ENCODE peak calls at places on chromosomes 4 and X, in ten cellular contexts. Q is dorsolateral prefrontal cortex, T is GM06990, Z is aorta, J is mucosa of descending colon, R is GM23248, O is breast epithelium, K is fibroblast of lung, X is tibial artery, G is fibroblast of villous mesenchyme. A is an unnamed sample.

GRCh38 chrX:129188223-129188622 is 335.1 kb downstream of the SMARCA1 start:
- DNase-seq in T (no peak), G (no peak), Z (no peak), O (no peak), K (no peak), J (no peak), X (no peak), R (no peak), Q (no peak), A (no peak)

GRCh38 chrX:54166915-54167314 is 16.1 kb downstream of the FAM120C start:
- DNase-seq in Q (no peak), X (no peak), Z (no peak), G (peak), K (no peak), O (no peak), R (no peak), J (no peak), T (no peak), A (no peak)

GRCh38 chr4:168832746-168833575 is 177.1 kb downstream of the CBR4 start:
- DNase-seq in G (no peak), Q (peak), O (peak), Z (peak), K (peak), T (no peak), J (peak), X (peak), R (peak), A (no peak)

GRCh38 chr4:71126719-71127118 is 133.3 kb downstream of the DCK start:
- DNase-seq in J (peak), K (peak), X (no peak), O (no peak), R (peak), Z (no peak), G (peak), Q (no peak), T (no peak), A (no peak)

GRCh38 chrX:72430405-72430968 is 124.8 kb upstream of the CITED1 start:
- DNase-seq in R (peak), K (peak), Z (no peak), X (no peak), O (no peak), Q (no peak), G (no peak), T (no peak), J (no peak), A (no peak)

GRCh38 chrX:150421816-150422215 is 58.7 kb downstream of the MAMLD1 start:
- DNase-seq in Z (peak), Q (no peak), T (no peak), O (no peak), X (peak), J (no peak), R (peak), K (peak), G (no peak), A (no peak)

GRCh38 chr4:58136611-58137010 is 1026.4 kb upstream of the IGFBP7 start:
- DNase-seq in K (no peak), Q (no peak), J (no peak), R (no peak), Z (no peak), G (no peak), T (no peak), X (no peak), O (no peak), A (no peak)

GRCh38 chr4:37446016-37446415 is 201.5 kb downstream of the NWD2 start:
- DNase-seq in X (no peak), G (no peak), T (no peak), O (no peak), Z (no peak), J (no peak), R (no peak), Q (no peak), K (peak), A (no peak)

GRCh38 chr4:128565565-128566186 is 243.8 kb upstream of the JADE1 start:
- DNase-seq in X (no peak), Z (no peak), O (no peak), Q (peak), K (no peak), T (no peak), G (peak), R (peak), J (peak), A (no peak)

GRCh38 chrX:9885150-9885549 is 82.0 kb upstream of the CLDN34 start:
- DNase-seq in X (peak), K (peak), Q (peak), R (peak), T (peak), J (peak), Z (no peak), O (no peak), G (peak), A (peak)

GRCh38 chr4:102061133-102061532 is 270.6 kb downstream of the BANK1 start:
- DNase-seq in T (no peak), J (no peak), R (no peak), G (no peak), K (no peak), X (no peak), Q (no peak), Z (no peak), O (no peak), A (no peak)

GRCh38 chr4:149176019-149176418 is 639.6 kb downstream of the IQCM start:
- DNase-seq in T (no peak), Z (no peak), G (no peak), O (no peak), X (no peak), Q (no peak), K (peak), R (no peak), J (peak), A (no peak)

GRCh38 chr4:143642611-143643010 is 57.9 kb downstream of the FREM3 start:
- DNase-seq in K (no peak), Q (no peak), R (no peak), G (no peak), J (no peak), T (no peak), O (no peak), Z (no peak), X (no peak), A (no peak)

GRCh38 chr4:149017022-149017734 is 575.0 kb upstream of the NR3C2 start:
- DNase-seq in O (no peak), Z (no peak), K (no peak), Q (no peak), X (no peak), R (no peak), T (no peak), J (no peak), G (no peak), A (no peak)

GRCh38 chrX:119698835-119699234 is 5.9 kb upstream of the SEPTIN6 start:
- DNase-seq in Z (no peak), R (peak), X (no peak), G (peak), K (peak), J (peak), O (no peak), Q (no peak), T (no peak), A (no peak)

GRCh38 chrX:120790118-120790517 is 85.5 kb downstream of the CT47B1 start:
- DNase-seq in G (peak), K (peak), O (no peak), Q (no peak), J (peak), Z (no peak), X (no peak), T (peak), R (peak), A (peak)

GRCh38 chrX:40543661-40544328 is 37.0 kb upstream of the ATP6AP2 start:
- DNase-seq in T (no peak), R (peak), O (no peak), X (no peak), Z (no peak), Q (no peak), K (peak), G (peak), J (peak), A (peak)

GRCh38 chr4:90540536-90540935 is 413.3 kb downstream of the CCSER1 start:
- DNase-seq in Q (no peak), K (no peak), T (no peak), O (no peak), J (no peak), Z (no peak), R (no peak), X (no peak), G (no peak), A (no peak)

GRCh38 chrX:129981752-129982299 is 609 bp upstream of the BCORL1 start:
- DNase-seq in T (no peak), Q (no peak), G (no peak), O (no peak), J (no peak), X (no peak), K (no peak), Z (no peak), R (no peak), A (no peak)

GRCh38 chrX:78104447-78105176 is 564 bp downstream of the PGK1 start:
- DNase-seq in K (peak), Q (no peak), J (peak), G (peak), O (peak), T (peak), X (peak), Z (peak), R (peak), A (peak)

GRCh38 chrX:63506320-63506719 is 155.2 kb upstream of the SPIN4 start:
- DNase-seq in K (peak), J (no peak), G (peak), Z (no peak), O (no peak), Q (no peak), R (peak), T (no peak), X (no peak), A (no peak)

GRCh38 chr4:169410839-169411770 is 140.3 kb upstream of the SH3RF1 start:
- DNase-seq in T (peak), K (peak), R (peak), Q (no peak), O (peak), Z (no peak), J (peak), X (peak), G (peak), A (peak)

GRCh38 chr4:106264331-106264728 is 51.7 kb downstream of the TBCK start:
- DNase-seq in R (no peak), Q (no peak), O (no peak), G (peak), K (peak), J (no peak), Z (no peak), X (no peak), T (no peak), A (no peak)

GRCh38 chr4:153485860-153486259 is 19.7 kb downstream of the TMEM131L start:
- DNase-seq in J (no peak), R (no peak), X (no peak), Q (no peak), G (no peak), O (no peak), K (no peak), Z (no peak), T (no peak), A (no peak)

GRCh38 chr4:71052034-71052433 is 58.6 kb downstream of the DCK start:
- DNase-seq in R (no peak), Z (no peak), X (no peak), Q (no peak), T (no peak), O (no peak), K (no peak), J (no peak), G (no peak), A (no peak)

GRCh38 chrX:2513120-2513664 is 12.4 kb upstream of the DHRSX start:
- DNase-seq in K (no peak), Q (no peak), J (no peak), X (no peak), G (no peak), T (no peak), R (no peak), O (no peak), Z (no peak), A (no peak)

GRCh38 chrX:24301060-24301459 is 12.8 kb downstream of the SUPT20HL2 start:
- DNase-seq in R (peak), Q (no peak), Z (no peak), K (peak), J (no peak), T (no peak), O (no peak), G (no peak), X (no peak), A (no peak)

DNA sequence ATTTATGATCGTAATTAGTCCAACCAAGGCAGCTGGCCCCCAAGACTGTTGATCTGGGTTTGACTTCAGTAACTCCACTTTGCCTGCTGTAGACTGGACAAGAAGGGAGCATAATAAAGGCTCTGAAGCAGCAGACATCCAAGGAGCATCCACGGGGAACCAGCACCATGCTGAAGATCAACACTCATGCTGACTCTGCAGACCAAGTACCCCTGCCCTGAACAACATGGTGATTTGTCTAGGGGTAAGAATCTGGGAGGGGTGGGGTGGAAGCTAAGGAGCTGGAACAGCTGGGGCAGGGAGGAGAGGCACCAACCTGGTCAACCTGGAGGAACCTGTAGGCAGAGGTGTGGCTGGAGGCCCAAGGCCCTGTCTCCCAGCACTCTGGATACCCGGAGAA is 2.1 kb downstream of the TEC start:
- DNase-seq in Q (no peak), X (no peak), J (no peak), O (no peak), T (no peak), K (no peak), Z (no peak), G (no peak), R (no peak), A (no peak)
- H3K4me3 ChIP-seq in Q (no peak), X (no peak), J (no peak), O (no peak), T (peak), K (no peak), Z (no peak), G (no peak), R (no peak), A (no peak)

GRCh38 chrX:153966841-153967535 is 4.6 kb downstream of the HCFC1 start:
- DNase-seq in J (no peak), X (no peak), Q (no peak), T (no peak), G (no peak), O (no peak), K (peak), Z (no peak), R (peak), A (peak)
- H3K4me3 ChIP-seq in J (no peak), X (no peak), Q (no peak), T (peak), G (no peak), O (no peak), K (no peak), Z (no peak), R (no peak), A (peak)

DNA sequence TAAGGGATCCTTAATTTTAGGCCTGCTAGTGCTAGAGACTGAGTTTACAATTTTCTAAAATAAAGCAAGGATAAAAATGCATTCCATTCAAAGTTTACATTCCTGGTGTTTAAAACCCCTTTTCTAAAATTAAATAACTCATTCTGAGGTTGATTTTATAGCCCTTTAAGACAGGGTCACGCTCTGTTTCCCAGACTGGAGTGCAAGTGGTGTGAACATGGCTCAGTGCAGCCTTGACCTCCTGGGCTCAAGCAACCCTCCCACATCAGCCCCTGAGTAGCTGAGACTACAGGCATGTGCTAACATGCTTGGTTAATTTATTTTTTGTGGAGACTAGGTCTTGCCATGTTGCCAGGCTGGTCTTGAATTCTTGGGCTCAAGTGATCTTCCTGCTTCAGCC is 6.8 kb upstream of the CDKL2 start:
- DNase-seq in X (no peak), R (peak), Q (no peak), Z (no peak), O (no peak), G (peak), T (no peak), J (no peak), K (peak), A (no peak)
- H3K4me3 ChIP-seq in X (no peak), R (no peak), Q (no peak), Z (no peak), O (no peak), G (no peak), T (no peak), J (no peak), K (no peak), A (no peak)

GRCh38 chrX:137118536-137118935 is 84.7 kb upstream of the GPR101 start:
- DNase-seq in Q (no peak), X (no peak), K (no peak), R (no peak), Z (no peak), G (no peak), T (no peak), O (no peak), J (no peak), A (no peak)
- H3K4me3 ChIP-seq in Q (no peak), X (no peak), K (no peak), R (no peak), Z (no peak), G (no peak), T (no peak), O (no peak), J (no peak), A (no peak)

DNA sequence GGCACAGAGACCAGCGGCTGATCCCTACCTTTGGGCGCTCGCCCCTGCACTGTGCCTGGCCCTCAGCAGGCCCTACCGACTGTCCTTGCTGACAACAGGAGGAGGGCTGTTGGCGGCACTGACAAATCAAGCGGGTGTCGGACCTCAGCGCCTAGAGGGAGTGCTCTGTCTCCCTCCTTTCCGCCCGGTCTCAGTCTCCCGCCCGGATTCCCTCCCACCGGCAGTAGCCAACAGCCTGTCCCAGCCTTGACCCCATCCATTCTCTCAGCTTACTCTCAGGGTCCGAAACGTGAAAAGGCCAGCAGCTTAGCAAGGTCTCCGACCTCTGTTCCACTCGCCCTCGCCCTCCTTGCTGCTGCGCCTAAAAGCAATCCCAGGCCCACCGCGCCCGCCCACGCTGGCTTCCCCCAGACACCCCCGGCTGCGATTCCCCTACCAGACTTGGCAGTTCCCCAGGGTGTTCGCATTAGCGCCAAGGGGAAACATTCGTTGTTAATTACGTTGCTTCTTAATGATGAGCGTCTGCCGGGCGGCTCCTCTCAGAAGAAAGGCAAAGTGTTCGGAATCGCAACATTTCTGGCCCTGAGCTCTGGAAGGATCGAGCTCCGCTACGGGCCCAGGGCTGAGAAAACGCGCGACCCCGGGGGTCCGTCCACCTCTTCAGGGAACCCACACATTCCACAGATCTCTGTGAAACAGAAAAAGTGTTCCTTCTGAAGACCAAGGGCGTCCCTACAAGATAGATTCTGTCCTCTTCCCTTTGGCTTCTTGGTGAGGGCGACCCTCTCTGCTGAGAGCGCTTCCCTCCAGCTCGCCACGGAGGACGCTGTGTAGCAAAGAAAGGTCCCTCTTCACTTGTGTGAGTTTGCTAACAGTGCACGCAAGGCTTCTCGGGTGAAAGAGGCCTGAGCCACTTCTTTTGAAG is 96.1 kb downstream of the SOWAHB start:
- DNase-seq in O (no peak), Z (no peak), T (no peak), Q (no peak), R (peak), K (peak), J (no peak), X (no peak), G (peak), A (no peak)
- H3K4me3 ChIP-seq in O (peak), Z (no peak), T (no peak), Q (no peak), R (peak), K (no peak), J (no peak), X (peak), G (peak), A (no peak)

GRCh38 chr4:180422989-180423766 is 1820.0 kb upstream of the TENM3 start:
- DNase-seq in T (no peak), O (no peak), X (no peak), J (no peak), Z (no peak), K (no peak), Q (no peak), R (no peak), G (no peak), A (no peak)
- H3K4me3 ChIP-seq in T (no peak), O (no peak), X (no peak), J (no peak), Z (no peak), K (no peak), Q (no peak), R (no peak), G (no peak), A (no peak)

DNA sequence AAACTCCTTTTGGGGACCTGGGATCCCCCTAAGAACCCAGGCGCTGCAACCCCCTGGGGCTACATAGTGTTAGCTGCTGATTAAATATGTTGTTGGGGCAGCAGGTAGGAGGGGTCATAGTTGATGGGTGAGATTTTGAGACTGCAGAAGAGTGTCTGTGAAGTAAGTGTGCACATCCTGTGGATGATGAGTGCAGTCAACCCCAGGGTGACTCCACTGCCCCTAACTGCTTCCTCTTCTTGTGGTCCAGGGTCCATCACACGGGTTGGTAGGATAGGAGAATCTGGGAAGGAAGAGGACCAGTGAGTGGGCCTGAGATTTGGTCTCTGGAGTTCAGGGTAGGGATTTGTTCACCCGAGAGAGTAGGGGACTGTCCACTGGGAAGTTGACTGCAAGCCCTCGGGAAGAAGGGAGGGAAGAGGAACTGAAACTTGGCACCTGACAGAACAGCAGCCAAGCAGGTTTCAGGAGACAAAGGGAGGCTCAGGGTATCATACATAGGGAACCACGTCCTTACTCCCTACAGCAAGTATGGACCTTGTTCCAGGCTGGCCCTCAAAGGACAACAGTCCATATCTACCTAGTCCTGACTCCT is 8.5 kb downstream of the DLG3 start:
- DNase-seq in O (no peak), K (no peak), Z (no peak), R (no peak), J (peak), G (no peak), Q (no peak), T (no peak), X (no peak), A (no peak)
- H3K4me3 ChIP-seq in O (peak), K (peak), Z (peak), R (peak), J (no peak), G (peak), Q (no peak), T (no peak), X (peak), A (no peak)

DNA sequence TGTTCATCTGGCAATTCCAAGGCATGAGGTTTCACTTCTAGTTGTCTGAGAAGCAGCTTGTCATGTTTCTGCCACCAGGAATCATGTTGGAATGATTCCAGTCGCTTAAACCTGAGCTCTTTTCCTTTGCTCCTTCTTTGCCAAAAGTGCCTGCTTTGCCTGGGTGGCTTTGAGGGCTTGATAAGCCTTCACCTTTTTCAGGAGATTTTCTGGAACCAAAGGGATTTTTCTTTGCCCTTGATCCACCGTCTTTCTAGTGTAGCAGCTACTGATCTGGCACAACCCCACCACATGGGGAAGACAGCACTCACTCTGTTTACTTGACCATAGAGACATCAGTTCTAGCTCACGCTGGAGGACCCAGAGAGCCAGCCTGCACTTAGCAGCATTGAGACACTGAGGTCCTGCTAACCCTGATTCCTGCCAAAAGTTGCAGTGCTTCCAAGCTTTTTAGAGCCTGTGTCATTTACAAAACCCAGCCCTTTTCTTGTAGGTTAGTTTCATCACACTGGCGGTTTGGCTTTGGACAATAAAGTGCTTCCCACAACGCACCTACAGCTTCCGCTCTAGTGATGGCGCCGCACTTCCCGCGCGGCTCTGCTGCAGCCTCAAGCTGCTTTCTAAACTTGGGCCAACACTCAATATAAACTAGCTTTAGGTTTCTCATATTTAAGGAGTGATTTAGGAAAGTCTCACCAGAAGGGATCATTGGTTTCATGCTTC is 7.3 kb upstream of the CCNI start:
- DNase-seq in T (no peak), G (no peak), X (no peak), O (no peak), R (no peak), J (no peak), Z (no peak), Q (no peak), K (no peak), A (no peak)
- H3K4me3 ChIP-seq in T (no peak), G (no peak), X (no peak), O (no peak), R (no peak), J (no peak), Z (no peak), Q (no peak), K (no peak), A (no peak)